ENCODE peak calls at places on chromosome 4, in four cellular contexts. C is choroid plexus epithelial cell; A is NB4; Y is stimulated activated CD4-positive, alpha-beta T cell treated with anti-CD3 and anti-CD28 coated beads, Interleukin-1b, Interleukin-23, amount 100 ng/mL, for 1 hour. J is an unnamed sample.

GRCh38 chr4:138255917-138256597 is 13.9 kb upstream of the SLC7A11 start:
- DNase-seq in C (no peak), A (no peak), Y (no peak), J (no peak)

GRCh38 chr4:38980903-38981676 is 51.1 kb downstream of the TMEM156 start:
- DNase-seq in C (peak; percentile 88), A (peak; percentile 29), Y (no peak), J (no peak)

GRCh38 chr4:109820563-109820962 is 5.0 kb downstream of the GAR1 start:
- DNase-seq in C (no peak), A (no peak), Y (no peak), J (no peak)

GRCh38 chr4:1297456-1298325 is 8.0 kb downstream of the MAEA start:
- DNase-seq in C (no peak), A (no peak), Y (no peak), J (no peak)

GRCh38 chr4:14898989-14899388 is 103.3 kb upstream of the CPEB2 start:
- DNase-seq in C (no peak), A (no peak), Y (no peak), J (no peak)

GRCh38 chr4:23005691-23006090 is 313.0 kb downstream of the GBA3 start:
- DNase-seq in C (no peak), A (no peak), Y (no peak), J (no peak)

GRCh38 chr4:57070461-57070860 is 39.7 kb downstream of the IGFBP7 start:
- DNase-seq in C (no peak), A (no peak), Y (no peak), J (no peak)

GRCh38 chr4:139603576-139604387 is 47.8 kb upstream of the SETD7 start:
- DNase-seq in C (peak; percentile 80), A (peak; percentile 75), Y (no peak), J (no peak)

GRCh38 chr4:149409186-149410056 is 406.2 kb downstream of the IQCM start:
- DNase-seq in C (peak; percentile 58), A (no peak), Y (no peak), J (no peak)

GRCh38 chr4:19583827-19584569 is 667.7 kb upstream of the SLIT2 start:
- DNase-seq in C (peak; percentile 76), A (no peak), Y (no peak), J (no peak)

GRCh38 chr4:107050525-107051135 is 14.5 kb upstream of the DKK2 start:
- DNase-seq in C (peak; percentile 40), A (peak; percentile 16), Y (no peak), J (no peak)

GRCh38 chr4:151865327-151865726 is 104.5 kb upstream of the GATB start:
- DNase-seq in C (no peak), A (peak; percentile 88), Y (no peak), J (no peak)

GRCh38 chr4:183469936-183470335 is 25.5 kb downstream of the CDKN2AIP start:
- DNase-seq in C (no peak), A (no peak), Y (no peak), J (no peak)

GRCh38 chr4:170589597-170590191 is 499.9 kb upstream of the AADAT start:
- DNase-seq in C (peak; percentile 73), A (peak; percentile 39), Y (no peak), J (no peak)

GRCh38 chr4:68905598-68906237 is 45.9 kb downstream of the UGT2A3 start:
- DNase-seq in C (peak; percentile 9), A (no peak), Y (no peak), J (no peak)

GRCh38 chr4:24164054-24164453 is 274.2 kb upstream of the PPARGC1A start:
- DNase-seq in C (peak; percentile 8), A (no peak), Y (no peak), J (no peak)

GRCh38 chr4:88012652-88013051 is 5.2 kb downstream of the PKD2 start:
- DNase-seq in C (no peak), A (peak; percentile 77), Y (no peak), J (no peak)

GRCh38 chr4:79913581-79913980 is 159.4 kb downstream of the ANTXR2 start:
- DNase-seq in C (peak; percentile 84), A (peak; percentile 77), Y (no peak), J (no peak)

GRCh38 chr4:108166038-108166437 is 2.7 kb downstream of the LEF1 start:
- DNase-seq in C (no peak), A (no peak), Y (no peak), J (no peak)

GRCh38 chr4:865572-865971 is 39.6 kb upstream of the CPLX1 start:
- DNase-seq in C (no peak), A (no peak), Y (no peak), J (no peak)

GRCh38 chr4:159516556-159516955 is 413.7 kb downstream of the RAPGEF2 start:
- DNase-seq in C (peak; percentile 51), A (no peak), Y (no peak), J (no peak)

GRCh38 chr4:129326810-129327209 is 230.9 kb downstream of the C4orf33 start:
- DNase-seq in C (no peak), A (no peak), Y (no peak), J (no peak)

GRCh38 chr4:10045481-10045880 is 24.2 kb upstream of the SLC2A9 start:
- DNase-seq in C (peak; percentile 50), A (no peak), Y (no peak), J (no peak)

GRCh38 chr4:10005632-10006031 is 15.7 kb downstream of the SLC2A9 start:
- DNase-seq in C (no peak), A (no peak), Y (no peak), J (no peak)

GRCh38 chr4:136277741-136278140 is 1254.6 kb downstream of the PCDH18 start:
- DNase-seq in C (no peak), A (no peak), Y (no peak), J (no peak)

GRCh38 chr4:169009281-169010124 is 552 bp downstream of the CBR4 start:
- DNase-seq in C (peak; percentile 63), A (peak; percentile 77), Y (no peak), J (peak; percentile 13)

GRCh38 chr4:91113130-91113706 is 986.0 kb downstream of the CCSER1 start:
- DNase-seq in C (peak; percentile 45), A (peak; percentile 40), Y (no peak), J (no peak)

GRCh38 chr4:46837639-46838038 is 71.4 kb downstream of the COX7B2 start:
- DNase-seq in C (no peak), A (no peak), Y (no peak), J (no peak)

GRCh38 chr4:53932784-53933183 is 131.6 kb downstream of the CHIC2 start:
- DNase-seq in C (peak; percentile 96), A (no peak), Y (no peak), J (no peak)

GRCh38 chr4:3827616-3828492 is 61.7 kb downstream of the ADRA2C start:
- DNase-seq in C (peak; percentile 5), A (no peak), Y (no peak), J (no peak)

GRCh38 chr4:76674995-76675394 is 222.9 kb downstream of the SOWAHB start:
- DNase-seq in C (no peak), A (no peak), Y (no peak), J (no peak)

GRCh38 chr4:130395871-130396270 is 1299.9 kb downstream of the C4orf33 start:
- DNase-seq in C (peak; percentile 90), A (no peak), Y (no peak), J (no peak)

GRCh38 chr4:61527886-61528285 is 327.8 kb downstream of the ADGRL3 start:
- DNase-seq in C (no peak), A (no peak), Y (no peak), J (no peak)

GRCh38 chr4:148964456-148964855 is 522.2 kb upstream of the NR3C2 start:
- DNase-seq in C (no peak), A (no peak), Y (no peak), J (no peak)

GRCh38 chr4:86432552-86433134 is 72.8 kb upstream of the MAPK10 start:
- DNase-seq in C (no peak), A (no peak), Y (no peak), J (no peak)